ENCODE peak calls at places on chromosomes 12 and 14, in nine cellular contexts. E, S, G, W, X, O, I, B and D are unnamed samples.

GRCh38 chr12:116390656-116391335 is 113.3 kb upstream of the MED13L start:
- DNase-seq in G (no peak), W (no peak), O (no peak), E (no peak), B (no peak), I (peak), S (no peak), X (no peak), D (no peak)

GRCh38 chr14:89436274-89436656 is 19.2 kb upstream of the FOXN3 start:
- DNase-seq in G (no peak), O (no peak), X (no peak), B (no peak), S (no peak), W (no peak), I (no peak), E (no peak), D (no peak)

GRCh38 chr12:30835216-30835615 is 80.5 kb upstream of the CAPRIN2 start:
- DNase-seq in I (no peak), X (no peak), S (no peak), O (no peak), G (no peak), E (no peak), W (no peak), B (no peak), D (no peak)

GRCh38 chr12:32104572-32105355 is 1.9 kb upstream of the BICD1 start:
- DNase-seq in S (no peak), X (no peak), E (no peak), W (no peak), I (no peak), G (no peak), O (no peak), B (no peak), D (peak)

GRCh38 chr12:70402597-70402996 is 36.5 kb downstream of the KCNMB4 start:
- DNase-seq in X (no peak), B (no peak), G (no peak), S (peak), O (no peak), I (peak), E (no peak), W (no peak), D (no peak)

GRCh38 chr14:74954947-74955228 is 509 bp downstream of the PGF start:
- DNase-seq in B (no peak), G (no peak), W (no peak), I (no peak), S (no peak), E (no peak), X (no peak), O (no peak), D (no peak)

GRCh38 chr12:112022241-112023016 is 9.2 kb downstream of the ERP29 start:
- DNase-seq in X (no peak), I (no peak), O (no peak), S (no peak), E (no peak), W (no peak), B (no peak), G (no peak), D (no peak)

GRCh38 chr12:121748571-121749265 is 36.2 kb downstream of the TMEM120B start:
- DNase-seq in W (peak), B (no peak), O (peak), G (no peak), X (no peak), S (peak), I (peak), E (peak), D (peak)

GRCh38 chr14:74524076-74524812 is 30.7 kb downstream of the ISCA2 start:
- DNase-seq in X (no peak), B (no peak), W (peak), S (peak), E (peak), G (no peak), I (no peak), O (peak), D (no peak)

GRCh38 chr12:19190292-19191031 is 60.9 kb downstream of the PLEKHA5 start:
- DNase-seq in W (peak), G (no peak), X (no peak), S (peak), I (peak), O (peak), B (no peak), E (no peak), D (no peak)

GRCh38 chr12:24561411-24561871 is 387.5 kb downstream of the BCAT1 start:
- DNase-seq in X (no peak), G (no peak), I (peak), E (no peak), B (no peak), S (peak), W (peak), O (peak), D (no peak)